ENCODE peak calls at places on chromosomes 13 and 19, in seven cellular contexts. W, Y, O, T, F, C and A are unnamed samples.

GRCh38 chr13:111893607-111894443 is 173.1 kb upstream of the SOX1 start:
- DNase-seq in W (no peak), Y (no peak), O (no peak), T (no peak), F (no peak), C (no peak), A (no peak)

GRCh38 chr13:108086678-108087077 is 128.7 kb downstream of the LIG4 start:
- DNase-seq in W (no peak), Y (peak), O (no peak), T (no peak), F (no peak), C (no peak), A (no peak)

GRCh38 chr13:97953376-97953970 is at the start of gene IPO5:
- DNase-seq in W (no peak), Y (no peak), O (no peak), T (no peak), F (no peak), C (no peak), A (no peak)

GRCh38 chr13:69737129-69737935 is 370.3 kb upstream of the ATXN8OS start:
- DNase-seq in W (no peak), Y (no peak), O (no peak), T (no peak), F (no peak), C (no peak), A (no peak)

GRCh38 chr13:95477187-95477586 is 75.3 kb upstream of the CLDN10 start:
- DNase-seq in W (no peak), Y (no peak), O (no peak), T (no peak), F (no peak), C (no peak), A (no peak)

GRCh38 chr13:50685491-50685890 is 158.0 kb downstream of the DLEU7 start:
- DNase-seq in W (no peak), Y (peak), O (peak), T (no peak), F (peak), C (peak), A (no peak)

GRCh38 chr13:73661687-73662425 is 472.3 kb downstream of the KLF12 start:
- DNase-seq in W (no peak), Y (no peak), O (no peak), T (no peak), F (no peak), C (no peak), A (no peak)

GRCh38 chr13:48304132-48304876 is 753 bp downstream of the RB1 start:
- DNase-seq in W (peak), Y (peak), O (no peak), T (no peak), F (no peak), C (no peak), A (peak)

GRCh38 chr13:50161052-50161451 is 145.8 kb downstream of the KCNRG start:
- DNase-seq in W (no peak), Y (no peak), O (no peak), T (no peak), F (no peak), C (no peak), A (no peak)

GRCh38 chr13:41751277-41751676 is 209.6 kb downstream of the VWA8 start:
- DNase-seq in W (no peak), Y (no peak), O (no peak), T (no peak), F (no peak), C (no peak), A (no peak)

GRCh38 chr13:70408865-70409264 is 300.6 kb upstream of the KLHL1 start:
- DNase-seq in W (no peak), Y (no peak), O (no peak), T (no peak), F (no peak), C (no peak), A (no peak)

GRCh38 chr13:73767191-73767741 is 366.9 kb downstream of the KLF12 start:
- DNase-seq in W (no peak), Y (no peak), O (peak), T (no peak), F (no peak), C (peak), A (no peak)

GRCh38 chr13:62302341-62302740 is 886.7 kb upstream of the PCDH20 start:
- DNase-seq in W (no peak), Y (no peak), O (no peak), T (no peak), F (no peak), C (no peak), A (no peak)

GRCh38 chr19:51001495-51001894 is at the start of gene KLK8:
- DNase-seq in W (no peak), Y (no peak), O (no peak), T (no peak), F (no peak), C (no peak), A (no peak)

GRCh38 chr13:76723551-76724232 is 162.5 kb downstream of the KCTD12 start:
- DNase-seq in W (peak), Y (peak), O (no peak), T (no peak), F (no peak), C (peak), A (no peak)

GRCh38 chr13:36344886-36345437 is 1.2 kb downstream of the SPART start:
- DNase-seq in W (peak), Y (no peak), O (no peak), T (no peak), F (no peak), C (no peak), A (no peak)

GRCh38 chr19:47155141-47155540 is 24.5 kb downstream of the SAE1 start:
- DNase-seq in W (no peak), Y (no peak), O (no peak), T (no peak), F (no peak), C (no peak), A (no peak)

GRCh38 chr19:16381756-16382401 is 57.3 kb downstream of the KLF2 start:
- DNase-seq in W (no peak), Y (no peak), O (no peak), T (no peak), F (peak), C (no peak), A (peak)

GRCh38 chr13:95137096-95137495 is 164.2 kb downstream of the ABCC4 start:
- DNase-seq in W (no peak), Y (no peak), O (no peak), T (no peak), F (no peak), C (no peak), A (no peak)

GRCh38 chr13:85693889-85694511 is 105.2 kb downstream of the SLITRK6 start:
- DNase-seq in W (no peak), Y (no peak), O (no peak), T (no peak), F (no peak), C (no peak), A (no peak)

GRCh38 chr19:47436712-47437401 is 17.5 kb upstream of the MEIS3 start:
- DNase-seq in W (peak), Y (peak), O (peak), T (peak), F (peak), C (peak), A (peak)